ENCODE peak calls at places on chromosomes 1 and 21, in six cellular contexts. P is cardiac fibroblast, A is NB4, B is foreskin fibroblast, I is fibroblast of the aortic adventitia, S is IMR-90. X is an unnamed sample.

GRCh38 chr1:118535901-118536300 is 350.9 kb upstream of the SPAG17 start:
- DNase-seq in P (no peak), B (no peak), S (no peak), I (no peak), A (no peak), X (no peak)

GRCh38 chr1:164803366-164803765 is 244.4 kb downstream of the PBX1 start:
- DNase-seq in B (no peak), P (no peak), I (no peak), S (no peak), A (no peak), X (no peak)

GRCh38 chr1:17206196-17206595 is 1.3 kb downstream of the PADI1 start:
- DNase-seq in B (no peak), S (no peak), P (no peak), A (no peak), I (no peak), X (no peak)

GRCh38 chr1:157347508-157347907 is 204.8 kb downstream of the FCRL5 start:
- DNase-seq in P (no peak), B (no peak), A (no peak), S (no peak), I (no peak), X (no peak)

GRCh38 chr21:37658994-37659458 is 257.2 kb downstream of the KCNJ6 start:
- DNase-seq in A (no peak), P (peak), B (peak), I (peak), S (peak), X (no peak)

GRCh38 chr1:248622491-248623106 is 12.3 kb downstream of the OR2T11 start:
- DNase-seq in A (peak), B (no peak), P (peak), I (peak), S (peak), X (no peak)

GRCh38 chr1:26913754-26914619 is at the start of gene NR0B2:
- DNase-seq in P (no peak), S (no peak), I (no peak), A (no peak), B (no peak), X (no peak)

GRCh38 chr21:43333301-43334062 is 93.4 kb downstream of the SIK1 start:
- DNase-seq in I (peak), P (peak), A (no peak), B (peak), S (peak), X (no peak)

GRCh38 chr1:1426496-1426960 is 5.5 kb upstream of the ANKRD65 start:
- DNase-seq in S (no peak), A (no peak), P (no peak), I (no peak), B (no peak), X (no peak)

GRCh38 chr1:207124389-207124788 is 20.4 kb downstream of the C4BPA start:
- DNase-seq in A (no peak), I (no peak), P (no peak), S (no peak), B (no peak), X (no peak)

GRCh38 chr1:154765970-154766369 is 104.1 kb downstream of the KCNN3 start:
- DNase-seq in B (peak), A (peak), S (peak), P (peak), I (no peak), X (peak)

GRCh38 chr21:33441489-33442477 is 38.0 kb downstream of the TMEM50B start:
- DNase-seq in A (peak), I (peak), P (peak), B (peak), S (peak), X (no peak)

GRCh38 chr1:172588296-172589291 is 55.6 kb downstream of the SUCO start:
- DNase-seq in P (peak), S (peak), A (peak), B (peak), I (peak), X (no peak)

GRCh38 chr1:199684686-199685273 is 342.7 kb upstream of the NR5A2 start:
- DNase-seq in S (peak), A (peak), B (peak), I (peak), P (peak), X (no peak)

GRCh38 chr1:29415156-29415830 is 179.0 kb downstream of the PTPRU start:
- DNase-seq in B (no peak), A (peak), S (no peak), P (no peak), I (no peak), X (no peak)

GRCh38 chr21:34520769-34521508 is 8.9 kb upstream of the KCNE1 start:
- DNase-seq in S (no peak), B (no peak), A (peak), I (no peak), P (no peak), X (no peak)

GRCh38 chr1:215132156-215132555 is 49.6 kb downstream of the KCNK2 start:
- DNase-seq in S (peak), B (no peak), A (no peak), P (no peak), I (peak), X (no peak)

GRCh38 chr1:89459081-89459480 is 65.5 kb upstream of the LRRC8B start:
- DNase-seq in A (no peak), S (no peak), B (no peak), P (no peak), I (no peak), X (no peak)

GRCh38 chr1:180229483-180230415 is at the start of gene LHX4:
- DNase-seq in P (no peak), S (no peak), B (no peak), I (no peak), A (peak), X (peak)

GRCh38 chr1:25677193-25677773 is 60.7 kb downstream of the MAN1C1 start:
- DNase-seq in S (no peak), I (no peak), A (no peak), B (no peak), P (no peak), X (no peak)

GRCh38 chr21:46002841-46003574 is 21.4 kb downstream of the COL6A1 start:
- DNase-seq in A (no peak), P (no peak), B (no peak), S (no peak), I (no peak), X (no peak)

GRCh38 chr1:209911746-209912145 is 26.3 kb upstream of the SYT14 start:
- DNase-seq in S (no peak), A (no peak), B (no peak), P (no peak), I (no peak), X (no peak)
- TF ChIP-seq CTCF in S (no peak), A (no peak), B (no peak), P (no peak), I (no peak), X (no peak)

GRCh38 chr1:46342677-46343350 is 2.2 kb downstream of the NSUN4 start:
- DNase-seq in P (no peak), A (no peak), I (no peak), B (no peak), S (no peak), X (no peak)

GRCh38 chr1:46343351-46343695 is 2.7 kb downstream of the NSUN4 start:
- DNase-seq in B (no peak), I (no peak), S (no peak), A (no peak), P (no peak), X (no peak)

GRCh38 chr1:46343705-46344104 is 3.1 kb downstream of the NSUN4 start:
- DNase-seq in P (no peak), I (no peak), A (no peak), S (no peak), B (no peak), X (no peak)

GRCh38 chr1:46341222-46342083 is 846 bp downstream of the NSUN4 start:
- DNase-seq in I (no peak), S (no peak), P (peak), A (no peak), B (no peak), X (no peak)

GRCh38 chr1:46342084-46342656 is 1.6 kb downstream of the NSUN4 start:
- DNase-seq in I (peak), P (peak), A (peak), S (peak), B (peak), X (no peak)
- TF ChIP-seq CTCF in I (peak), P (peak), A (peak), S (peak), B (peak), X (no peak)

DNA sequence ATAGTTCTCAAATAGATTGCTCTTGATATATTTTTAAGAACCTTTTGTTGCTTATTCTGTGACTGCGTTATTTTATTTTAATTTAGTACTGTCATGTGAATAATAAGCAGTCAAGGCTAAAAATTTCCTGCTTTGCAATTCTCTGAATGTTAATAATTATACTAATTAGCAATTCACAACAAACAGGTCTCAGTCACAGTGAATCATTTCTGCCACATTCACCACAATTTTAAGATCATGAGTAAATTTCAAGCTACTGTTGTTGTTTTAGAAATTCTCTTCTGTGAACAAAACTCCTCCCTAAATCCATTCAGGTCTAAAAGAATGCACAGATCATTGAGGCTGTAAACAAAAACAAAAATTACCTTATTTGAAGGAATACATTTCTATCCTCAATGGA is 339.6 kb upstream of the DPYD start:
- DNase-seq in S (no peak), A (no peak), P (no peak), I (no peak), B (no peak), X (no peak)
- TF ChIP-seq CTCF in S (no peak), A (no peak), P (no peak), I (no peak), B (no peak), X (no peak)

DNA sequence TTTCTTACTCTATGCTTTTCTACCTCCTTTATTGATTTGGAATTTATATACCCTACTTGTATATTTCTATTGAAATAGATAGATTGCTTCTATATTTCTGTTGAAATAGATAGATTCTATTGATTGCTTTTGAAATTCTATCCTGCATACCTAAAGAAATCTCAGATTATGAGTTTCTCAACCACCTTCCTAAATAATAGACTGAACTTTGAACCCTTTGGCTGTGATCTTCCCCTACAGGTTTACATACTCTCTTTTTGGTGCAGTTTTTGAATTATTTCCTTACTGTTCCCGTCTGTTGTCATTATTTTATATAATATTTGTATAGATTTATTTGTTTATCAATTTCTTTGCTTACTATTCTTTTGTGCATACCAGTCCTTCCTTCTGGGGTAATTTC is 20.4 kb upstream of the CSF3R start:
- DNase-seq in I (no peak), B (no peak), P (no peak), A (no peak), S (no peak), X (no peak)
- TF ChIP-seq CTCF in I (no peak), B (no peak), P (no peak), A (no peak), S (no peak), X (no peak)

GRCh38 chr1:209769956-209770355 is 14.1 kb downstream of the TRAF3IP3 start:
- DNase-seq in A (peak), P (peak), B (no peak), S (no peak), I (peak), X (no peak)
- TF ChIP-seq CTCF in A (no peak), P (no peak), B (no peak), S (no peak), I (no peak), X (no peak)

GRCh38 chr1:15739745-15740144 is 2.6 kb upstream of the TMEM82 start:
- DNase-seq in I (no peak), P (no peak), S (no peak), A (no peak), B (no peak), X (no peak)
- TF ChIP-seq CTCF in I (no peak), P (peak), S (peak), A (peak), B (no peak), X (no peak)